ENCODE peak calls at places on chromosomes 11 and 22, in seven cellular contexts. U is HT1080; I is EL; D is NCI-H1417; P is HEK293T; O is ovary; E is stimulated activated CD4-positive, alpha-beta T cell treated with anti-CD3 and anti-CD28 coated beads, Interleukin-12 subunit alpha, Interleukin-12 subunit beta, amount 100 ng/mL, for 4 hours. F is an unnamed sample.

GRCh38 chr11:65213322-65214211 is 31.8 kb downstream of the CAPN1 start:
- DNase-seq in D (peak), U (peak), I (no peak), O (no peak), P (no peak), E (no peak), F (no peak)

GRCh38 chr11:126135182-126136176 is 72.8 kb upstream of the CDON start:
- DNase-seq in P (no peak), D (no peak), E (no peak), I (no peak), O (no peak), U (no peak), F (no peak)

GRCh38 chr11:118663929-118664328 is 15.5 kb downstream of the TREH start:
- DNase-seq in O (no peak), D (no peak), U (no peak), E (no peak), I (no peak), P (no peak), F (no peak)

GRCh38 chr11:77644887-77645286 is 7.3 kb upstream of the CLNS1A start:
- DNase-seq in P (no peak), E (no peak), O (no peak), D (no peak), I (no peak), U (no peak), F (no peak)

GRCh38 chr11:111510311-111510710 is 1.9 kb downstream of the BTG4 start:
- DNase-seq in O (no peak), I (no peak), P (no peak), U (no peak), D (no peak), E (no peak), F (no peak)

GRCh38 chr11:66970808-66971442 is 4.2 kb upstream of the C11orf86 start:
- DNase-seq in O (peak), I (peak), E (no peak), P (no peak), U (peak), D (no peak), F (peak)

GRCh38 chr11:92149996-92150395 is 74.6 kb upstream of the FAT3 start:
- DNase-seq in P (no peak), I (peak), U (no peak), E (no peak), D (no peak), O (no peak), F (no peak)

GRCh38 chr11:26950260-26950719 is 43.6 kb upstream of the FIBIN start:
- DNase-seq in P (no peak), D (no peak), E (no peak), I (peak), U (peak), O (no peak), F (no peak)

GRCh38 chr11:117045956-117046355 is 52.3 kb downstream of the SIK3 start:
- DNase-seq in P (no peak), U (no peak), E (no peak), O (no peak), I (no peak), D (no peak), F (no peak)

GRCh38 chr11:69292221-69292648 is 1.7 kb upstream of the MYEOV start:
- DNase-seq in U (peak), I (no peak), P (peak), E (peak), D (no peak), O (no peak), F (no peak)

GRCh38 chr11:73761403-73761945 is 600 bp upstream of the RAB6A start:
- DNase-seq in I (no peak), P (no peak), O (peak), U (no peak), E (no peak), D (no peak), F (no peak)

GRCh38 chr22:42074846-42075245 is 798 bp downstream of the PHETA2 start:
- DNase-seq in U (no peak), O (no peak), I (no peak), E (no peak), P (no peak), D (no peak), F (no peak)

GRCh38 chr22:42202669-42203068 is 67.8 kb downstream of the TCF20 start:
- DNase-seq in I (peak), O (no peak), P (no peak), E (peak), U (peak), D (no peak), F (peak)

GRCh38 chr11:80849253-80849652 is 1408.4 kb upstream of the TENM4 start:
- DNase-seq in U (no peak), D (no peak), E (no peak), P (no peak), O (no peak), I (no peak), F (peak)

GRCh38 chr11:76086713-76087635 is 119.3 kb downstream of the WNT11 start:
- DNase-seq in O (no peak), E (no peak), P (no peak), D (no peak), I (peak), U (no peak), F (no peak)

GRCh38 chr11:62497132-62497915 is 49.3 kb downstream of the AHNAK start:
- DNase-seq in D (peak), I (peak), E (peak), O (no peak), P (peak), U (peak), F (peak)

GRCh38 chr11:127804775-127805446 is 782.4 kb downstream of the ETS1 start:
- DNase-seq in O (no peak), P (no peak), D (no peak), I (no peak), E (no peak), U (no peak), F (no peak)

GRCh38 chr11:96213500-96213899 is 129.5 kb downstream of the MAML2 start:
- DNase-seq in E (no peak), I (peak), P (no peak), D (no peak), O (no peak), U (peak), F (peak)

GRCh38 chr11:22785251-22785650 is 44.4 kb downstream of the SVIP start:
- DNase-seq in P (no peak), D (no peak), E (no peak), I (no peak), U (peak), O (no peak), F (no peak)

GRCh38 chr11:77747381-77747969 is 73.0 kb downstream of the RSF1 start:
- DNase-seq in D (no peak), U (no peak), I (peak), O (no peak), E (no peak), P (no peak), F (no peak)

GRCh38 chr11:107716884-107717532 is 5.2 kb upstream of the SLN start:
- DNase-seq in O (no peak), I (no peak), E (no peak), U (peak), P (no peak), D (no peak), F (peak)

GRCh38 chr11:46381046-46381835 is at the start of gene MDK:
- DNase-seq in E (no peak), O (peak), P (peak), D (peak), U (no peak), I (peak), F (no peak)

GRCh38 chr11:69374110-69374981 is 80.4 kb downstream of the MYEOV start:
- DNase-seq in O (peak), D (no peak), I (no peak), E (no peak), U (no peak), P (no peak), F (no peak)

GRCh38 chr22:47343611-47344010 is 581.2 kb downstream of the TBC1D22A start:
- DNase-seq in I (no peak), P (no peak), D (no peak), O (no peak), E (no peak), U (no peak), F (no peak)

GRCh38 chr11:1054143-1055108 is 17.9 kb upstream of the MUC6 start:
- DNase-seq in U (no peak), D (peak), O (peak), P (no peak), E (no peak), I (peak), F (no peak)

GRCh38 chr11:29527391-29527936 is 489.4 kb downstream of the KCNA4 start:
- DNase-seq in O (no peak), P (no peak), E (no peak), D (no peak), U (peak), I (peak), F (peak)

GRCh38 chr11:36540998-36541397 is 26.8 kb upstream of the RAG1 start:
- DNase-seq in D (peak), E (no peak), P (peak), U (peak), I (peak), O (no peak), F (no peak)

GRCh38 chr11:117387992-117388765 is 60.5 kb downstream of the CEP164 start:
- DNase-seq in I (peak), P (no peak), U (peak), E (no peak), D (no peak), O (no peak), F (no peak)

GRCh38 chr11:16783321-16783801 is 44.9 kb downstream of the C11orf58 start:
- DNase-seq in P (no peak), I (no peak), O (no peak), E (no peak), D (no peak), U (no peak), F (no peak)

GRCh38 chr22:29115682-29116313 is 43.0 kb downstream of the KREMEN1 start:
- DNase-seq in E (no peak), U (no peak), O (no peak), D (peak), I (no peak), P (no peak), F (no peak)

GRCh38 chr11:130846606-130847005 is 69.7 kb downstream of the SNX19 start:
- DNase-seq in E (no peak), U (peak), O (no peak), D (no peak), P (no peak), I (peak), F (peak)

GRCh38 chr11:70575396-70576060 is 177.2 kb downstream of the CTTN start:
- DNase-seq in I (no peak), P (no peak), D (no peak), E (no peak), O (no peak), U (no peak), F (no peak)

GRCh38 chr22:26464312-26464711 is 19.3 kb downstream of the HPS4 start:
- DNase-seq in P (no peak), O (no peak), I (peak), U (no peak), E (no peak), D (no peak), F (no peak)